ENCODE peak calls at places on chromosomes 13 and 19, in ten cellular contexts. A is Peyer's patch; P is PC-3; M is heart left ventricle; C is CD4-positive, alpha-beta T cell; H is cardiac muscle cell; N is A673; L is thoracic aorta; B is brain microvascular endothelial cell; Y is left ventricle myocardium inferior. S is an unnamed sample.

GRCh38 chr13:59689057-59689456 is 474.7 kb downstream of the DIAPH3 start:
- DNase-seq in A (no peak), P (no peak), M (no peak), C (no peak), H (no peak), N (no peak), L (no peak), B (no peak), Y (no peak), S (no peak)

GRCh38 chr19:4896372-4896771 is 6.3 kb downstream of the ARRDC5 start:
- DNase-seq in A (no peak), P (peak; percentile 66), M (no peak), C (no peak), H (no peak), N (no peak), L (no peak), B (peak; percentile 33), Y (no peak), S (no peak)

GRCh38 chr13:75452564-75452963 is 29.4 kb downstream of the TBC1D4 start:
- DNase-seq in A (no peak), P (no peak), M (no peak), C (no peak), H (no peak), N (no peak), L (no peak), B (no peak), Y (no peak), S (no peak)

GRCh38 chr13:42101821-42102580 is 53.6 kb downstream of the DGKH start:
- DNase-seq in A (no peak), P (no peak), M (peak; percentile 29), C (no peak), H (no peak), N (no peak), L (no peak), B (no peak), Y (peak; percentile 20), S (no peak)

GRCh38 chr13:20997301-20998061 is 63.9 kb downstream of the LATS2 start:
- DNase-seq in A (no peak), P (peak; percentile 7), M (peak; percentile 59), C (no peak), H (no peak), N (peak; percentile 77), L (no peak), B (peak; percentile 83), Y (peak; percentile 53), S (peak; percentile 39)

GRCh38 chr13:94758571-94758970 is 46.2 kb upstream of the SOX21 start:
- DNase-seq in A (no peak), P (no peak), M (no peak), C (no peak), H (no peak), N (peak; percentile 18), L (no peak), B (no peak), Y (no peak), S (no peak)

GRCh38 chr13:46884531-46884930 is 12.3 kb downstream of the HTR2A start:
- DNase-seq in A (no peak), P (no peak), M (no peak), C (no peak), H (no peak), N (no peak), L (no peak), B (no peak), Y (no peak), S (no peak)

GRCh38 chr13:112857914-112858490 is 111.0 kb upstream of the MCF2L start:
- DNase-seq in A (peak; percentile 28), P (no peak), M (no peak), C (no peak), H (no peak), N (no peak), L (no peak), B (no peak), Y (no peak), S (no peak)

GRCh38 chr13:28558126-28558525 is 63.2 kb upstream of the FLT1 start:
- DNase-seq in A (no peak), P (no peak), M (no peak), C (no peak), H (no peak), N (peak; percentile 83), L (no peak), B (peak; percentile 74), Y (no peak), S (no peak)
- H3K27ac ChIP-seq in A (no peak overlapping the region), P (no peak overlapping the region), M (no peak overlapping the region), C (no peak overlapping the region), H (no peak overlapping the region), N (peak overlapping the region; percentile 85), L (no peak overlapping the region), B (peak overlapping the region; percentile 86), Y (peak overlapping the region; percentile 16), S (no peak overlapping the region)

GRCh38 chr13:108176685-108177274 is 38.6 kb downstream of the LIG4 start:
- DNase-seq in A (peak; percentile 72), P (peak; percentile 67), M (no peak), C (peak; percentile 50), H (peak; percentile 42), N (peak; percentile 61), L (no peak), B (peak; percentile 49), Y (no peak), S (no peak)
- TF ChIP-seq CTCF in A (no peak), P (peak; percentile 65), M (no peak), C (peak; percentile 69), H (peak; percentile 40), N (peak; percentile 70), L (no peak), B (peak; percentile 66), Y (peak; percentile 38), S (peak; percentile 55)

GRCh38 chr19:49340069-49340864 is 5.1 kb downstream of the CD37 start:
- DNase-seq in A (peak; percentile 95), P (no peak), M (peak; percentile 75), C (no peak), H (peak; percentile 28), N (peak; percentile 93), L (peak; percentile 36), B (no peak), Y (peak; percentile 72), S (peak; percentile 11)
- H3K27ac ChIP-seq in A (peak overlapping the region; percentile 79), P (no peak overlapping the region), M (peak overlapping the region; percentile 89), C (peak overlapping the region; percentile 35), H (no peak overlapping the region), N (peak overlapping the region; percentile 83), L (peak overlapping the region; percentile 86), B (no peak overlapping the region), Y (peak overlapping the region; percentile 88), S (no peak overlapping the region)

GRCh38 chr19:40601061-40601973 is at the start of gene LTBP4:
- DNase-seq in A (peak; percentile 72), P (no peak), M (peak; percentile 67), C (no peak), H (peak; percentile 70), N (peak; percentile 59), L (no peak), B (no peak), Y (peak; percentile 78), S (no peak)
- TF ChIP-seq CTCF in A (no peak), P (no peak), M (no peak), C (no peak), H (peak; percentile 11), N (peak; percentile 24), L (peak; percentile 32), B (peak; percentile 3), Y (peak; percentile 23), S (peak; percentile 16)

DNA sequence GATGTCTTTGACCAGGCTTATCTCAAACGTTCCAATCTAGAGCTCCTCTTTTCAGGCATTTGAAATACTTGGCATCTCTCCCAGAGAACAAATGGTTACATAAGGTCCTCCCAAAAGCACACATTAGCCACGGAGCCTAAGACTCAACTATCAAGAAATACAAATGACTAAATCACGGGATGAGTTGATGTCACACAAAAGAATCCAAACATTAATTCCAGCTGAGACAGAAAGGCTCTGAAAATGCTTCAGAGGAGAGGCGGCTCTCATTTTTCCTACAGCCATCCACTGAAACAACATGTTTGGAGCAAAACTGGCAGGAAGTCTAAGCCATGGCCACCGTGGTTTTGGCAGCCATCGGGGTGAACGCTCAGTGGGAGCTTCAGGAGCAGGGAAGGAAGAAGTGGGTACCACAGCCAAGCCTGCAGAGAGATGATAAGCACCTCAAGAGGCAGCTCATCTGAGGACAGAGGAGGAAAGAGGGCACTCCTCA is 122.5 kb downstream of the STK24 start:
- DNase-seq in A (no peak), P (peak; percentile 34), M (no peak), C (no peak), H (peak; percentile 20), N (peak; percentile 82), L (no peak), B (peak; percentile 67), Y (no peak), S (peak; percentile 38)
- H3K27ac ChIP-seq in A (no peak overlapping the region), P (no peak overlapping the region), M (peak overlapping the region; percentile 84), C (no peak overlapping the region), H (no peak overlapping the region), N (peak overlapping the region; percentile 53), L (peak overlapping the region; percentile 20), B (peak overlapping the region; percentile 72), Y (peak overlapping the region; percentile 86), S (no peak overlapping the region)

DNA sequence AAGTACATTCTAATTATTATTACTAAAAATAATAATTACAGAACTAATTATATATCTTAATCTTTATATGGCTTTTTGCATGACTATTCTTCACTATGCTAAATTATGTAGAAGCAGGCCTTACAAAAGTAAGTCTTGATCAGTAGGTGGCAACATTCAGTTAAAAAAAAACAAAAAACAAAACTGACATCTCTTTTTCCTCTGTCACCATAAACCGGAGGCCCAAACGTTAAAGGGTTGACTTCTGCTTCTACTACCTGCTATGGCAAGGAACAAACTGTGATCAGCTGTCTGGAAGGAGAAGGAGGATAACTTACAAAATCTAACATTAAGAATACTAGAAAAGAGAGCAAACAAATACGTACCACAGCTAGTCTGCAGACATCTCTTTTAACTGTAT is 1525.6 kb downstream of the SLITRK1 start:
- DNase-seq in A (no peak), P (peak; percentile 21), M (no peak), C (no peak), H (peak; percentile 16), N (peak; percentile 11), L (no peak), B (no peak), Y (no peak), S (no peak)
- TF ChIP-seq CTCF in A (no peak), P (peak; percentile 26), M (no peak), C (no peak), H (peak; percentile 12), N (peak; percentile 22), L (no peak), B (no peak), Y (no peak), S (no peak)

GRCh38 chr19:12200020-12200419 is 37.1 kb downstream of the ZNF136 start:
- DNase-seq in A (no peak), P (no peak), M (no peak), C (no peak), H (no peak), N (no peak), L (no peak), B (no peak), Y (no peak), S (no peak)
- H3K27ac ChIP-seq in A (no peak overlapping the region), P (no peak overlapping the region), M (no peak overlapping the region), C (no peak overlapping the region), H (no peak overlapping the region), N (no peak overlapping the region), L (no peak overlapping the region), B (no peak overlapping the region), Y (no peak overlapping the region), S (no peak overlapping the region)